ENCODE peak calls at places on chromosome 5, in six cellular contexts. Z is uterus, L is endothelial cell of umbilical vein, A is stomach, X is K562, V is colonic mucosa. K is an unnamed sample.
A peak's percentile ranks its signal among the peaks of the same experiment; 100 is the strongest.

GRCh38 chr5:91556-92263 is at the start of gene PLEKHG4B:
- DNase-seq in Z (no peak), L (no peak), A (no peak), X (no peak), V (no peak), K (no peak)

GRCh38 chr5:86070719-86071118 is 547.0 kb upstream of the COX7C start:
- DNase-seq in Z (no peak), L (no peak), A (no peak), X (no peak), V (no peak), K (no peak)

GRCh38 chr5:102700126-102700851 is 54.8 kb upstream of the PAM start:
- DNase-seq in Z (no peak), L (no peak), A (no peak), X (no peak), V (no peak), K (no peak)

GRCh38 chr5:74517700-74518099 is 122.8 kb downstream of the ENC1 start:
- DNase-seq in Z (no peak), L (peak; percentile 82), A (no peak), X (no peak), V (no peak), K (no peak)

GRCh38 chr5:34534237-34535108 is 121.7 kb upstream of the RAI14 start:
- DNase-seq in Z (no peak), L (peak; percentile 50), A (no peak), X (no peak), V (no peak), K (no peak)

GRCh38 chr5:32339198-32339597 is 26.5 kb upstream of the MTMR12 start:
- DNase-seq in Z (no peak), L (no peak), A (no peak), X (no peak), V (no peak), K (no peak)

GRCh38 chr5:171863928-171864327 is 78.3 kb downstream of the SMIM23 start:
- DNase-seq in Z (no peak), L (no peak), A (no peak), X (no peak), V (no peak), K (peak; percentile 48)

GRCh38 chr5:97383996-97384395 is 200.9 kb upstream of the RIOK2 start:
- DNase-seq in Z (no peak), L (no peak), A (no peak), X (no peak), V (no peak), K (no peak)

GRCh38 chr5:128081111-128081865 is 2.3 kb upstream of the SLC12A2 start:
- DNase-seq in Z (no peak), L (no peak), A (no peak), X (peak; percentile 20), V (no peak), K (no peak)

GRCh38 chr5:17154211-17154996 is 63.0 kb upstream of the BASP1 start:
- DNase-seq in Z (no peak), L (peak; percentile 72), A (no peak), X (no peak), V (no peak), K (peak; percentile 65)

GRCh38 chr5:13814293-13814692 is 130.2 kb downstream of the DNAH5 start:
- DNase-seq in Z (no peak), L (no peak), A (no peak), X (no peak), V (no peak), K (no peak)

GRCh38 chr5:96337048-96337781 is 95.8 kb downstream of the PCSK1 start:
- DNase-seq in Z (no peak), L (no peak), A (no peak), X (no peak), V (no peak), K (no peak)

GRCh38 chr5:96338089-96338488 is 95.0 kb downstream of the PCSK1 start:
- DNase-seq in Z (no peak), L (no peak), A (no peak), X (no peak), V (no peak), K (no peak)

GRCh38 chr5:96335873-96336272 is 97.2 kb downstream of the PCSK1 start:
- DNase-seq in Z (no peak), L (no peak), A (no peak), X (no peak), V (no peak), K (peak; percentile 16)

GRCh38 chr5:96338624-96339023 is 94.4 kb downstream of the PCSK1 start:
- DNase-seq in Z (no peak), L (no peak), A (peak; percentile 75), X (no peak), V (peak; percentile 56), K (no peak)

DNA sequence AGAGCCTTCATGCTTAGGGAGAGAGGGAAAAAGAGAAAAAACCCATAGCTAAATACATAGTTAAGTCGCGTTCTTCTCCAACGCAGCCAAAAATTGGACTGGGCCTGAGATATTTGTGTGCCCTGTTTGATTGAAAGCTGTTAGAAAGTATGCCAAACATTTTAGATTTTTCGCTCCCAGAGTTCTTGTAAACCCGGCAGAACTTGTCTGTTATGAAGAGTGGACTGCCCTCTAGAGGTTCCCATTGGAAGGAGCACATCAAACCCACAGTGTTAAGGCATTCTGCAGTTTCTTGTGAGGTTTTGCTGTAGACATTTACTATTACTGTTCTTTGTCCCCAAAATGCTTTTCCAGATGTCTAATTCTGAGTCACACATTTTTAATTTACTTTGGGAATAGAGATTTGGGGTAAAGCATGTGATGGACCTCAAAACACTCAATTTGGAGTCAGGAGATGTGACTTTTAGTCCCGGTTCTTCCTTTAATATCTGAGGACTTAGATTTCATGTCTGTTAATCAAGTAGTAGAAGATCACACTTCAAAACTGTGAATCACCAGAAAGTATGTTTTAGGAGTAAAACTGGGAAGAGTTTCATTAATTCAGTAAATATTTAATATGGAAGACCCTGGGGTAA is 96.6 kb downstream of the PCSK1 start:
- DNase-seq in Z (peak; percentile 65), L (peak; percentile 92), A (peak; percentile 80), X (peak; percentile 42), V (peak; percentile 88), K (peak; percentile 60)
- H3K4me3 ChIP-seq in Z (no peak overlapping the region), L (no peak overlapping the region), A (no peak overlapping the region), X (no peak overlapping the region), V (no peak overlapping the region), K (no peak overlapping the region)

DNA sequence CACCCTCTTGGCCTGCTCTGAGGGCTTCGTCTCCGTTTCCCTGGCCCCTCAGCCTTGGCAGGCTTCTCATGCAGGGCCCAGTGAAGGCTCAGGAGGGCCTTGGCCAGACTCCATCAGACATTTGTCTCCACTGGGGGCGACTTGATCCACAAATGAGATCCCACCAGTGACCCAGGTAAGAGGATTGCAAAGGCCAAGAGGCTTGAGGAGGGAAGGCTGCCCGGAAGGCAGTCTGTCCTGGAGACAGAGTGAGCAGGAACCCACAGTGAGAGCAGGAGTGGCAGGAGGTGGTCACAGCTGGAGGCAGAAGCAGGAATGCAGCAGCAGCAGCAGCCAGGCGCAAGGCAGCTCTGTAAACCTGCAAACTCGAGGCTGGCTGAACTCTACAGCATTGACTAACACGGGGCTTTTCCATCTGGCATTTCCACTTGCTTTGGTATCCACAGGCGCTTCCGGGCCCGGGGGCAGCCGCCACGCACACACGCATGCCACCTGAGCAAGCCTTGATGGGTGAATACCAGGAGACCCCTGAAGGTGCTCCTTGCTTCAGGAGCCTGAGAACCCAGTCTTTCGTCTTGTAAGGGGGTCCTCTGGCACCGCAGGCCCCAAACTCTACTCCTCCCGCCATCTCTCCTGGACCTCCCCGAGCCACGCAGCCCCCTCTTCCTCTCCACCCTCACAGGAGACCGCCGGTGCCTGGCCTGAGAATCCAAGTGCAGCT is 14.7 kb downstream of the MGAT1 start:
- DNase-seq in Z (no peak), L (no peak), A (no peak), X (no peak), V (peak; percentile 17), K (no peak)
- TF ChIP-seq CTCF in Z (no peak), L (no peak), A (no peak), X (no peak), V (no peak), K (no peak)

GRCh38 chr5:132884548-132884947 is 11.1 kb downstream of the LEAP2 start:
- DNase-seq in Z (no peak), L (no peak), A (no peak), X (no peak), V (no peak), K (no peak)
- H3K36me3 ChIP-seq in Z (no peaks in the 10 kb centered on the region), L (peaks cover 59% of the 10 kb centered on the region), A (peaks cover 92% of the 10 kb centered on the region), X (peaks cover 73% of the 10 kb centered on the region), V (peaks cover 5% of the 10 kb centered on the region), K (peaks cover 2% of the 10 kb centered on the region)

DNA sequence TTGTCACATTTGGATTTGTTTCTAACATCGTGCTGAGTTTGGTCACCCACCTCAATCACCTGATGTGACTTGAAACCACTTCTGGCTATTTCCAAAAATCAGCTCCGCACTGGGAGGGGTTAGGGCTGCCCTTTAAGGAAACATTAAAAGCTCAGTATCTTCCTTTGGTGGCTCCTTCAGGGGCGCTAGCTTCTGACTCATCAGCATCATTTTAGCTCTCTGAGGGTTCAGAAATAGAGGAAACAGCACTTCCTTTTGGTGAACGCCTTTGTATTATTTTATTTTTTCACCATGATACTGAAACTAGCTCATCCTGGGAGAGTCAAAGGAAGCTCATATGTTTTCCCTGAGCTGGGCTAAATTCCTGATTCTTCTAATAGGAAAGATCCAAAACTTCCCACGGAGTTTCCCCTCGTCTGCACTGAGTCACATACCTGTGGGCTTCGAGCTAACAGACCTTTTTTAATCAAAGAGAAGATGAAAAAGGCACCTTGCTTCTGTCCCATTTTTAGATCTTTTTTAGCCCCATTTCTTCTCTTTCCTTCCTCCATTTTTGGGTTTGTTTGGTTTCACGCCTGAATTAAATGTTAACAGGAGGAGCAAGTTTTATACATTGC is 48.2 kb downstream of the ROPN1L start:
- DNase-seq in Z (no peak), L (peak; percentile 46), A (no peak), X (no peak), V (no peak), K (no peak)
- H3K4me3 ChIP-seq in Z (no peak overlapping the region), L (no peak overlapping the region), A (no peak overlapping the region), X (no peak overlapping the region), V (no peak overlapping the region), K (no peak overlapping the region)